ENCODE peak calls at places on chromosomes 6 and 20, in six cellular contexts. G, M, A, C, E and R are unnamed samples.

GRCh38 chr6:117346142-117346930 is 79.4 kb downstream of the ROS1 start:
- DNase-seq in A (peak), E (no peak), M (peak), G (no peak), C (no peak), R (no peak)

GRCh38 chr6:20159781-20160540 is 52.3 kb downstream of the MBOAT1 start:
- DNase-seq in A (no peak), M (no peak), C (no peak), E (no peak), G (no peak), R (no peak)

GRCh38 chr20:20396794-20397193 is 28.9 kb downstream of the INSM1 start:
- DNase-seq in G (no peak), M (no peak), A (no peak), E (no peak), C (no peak), R (no peak)

GRCh38 chr6:115582386-115582785 is 478.3 kb downstream of the FRK start:
- DNase-seq in A (no peak), C (no peak), G (no peak), M (no peak), E (no peak), R (no peak)

GRCh38 chr6:81768150-81768942 is 15.9 kb upstream of the TENT5A start:
- DNase-seq in A (no peak), E (no peak), M (no peak), C (no peak), G (no peak), R (no peak)

GRCh38 chr6:2641044-2641673 is 109.6 kb downstream of the MYLK4 start:
- DNase-seq in M (no peak), E (no peak), A (no peak), C (no peak), G (no peak), R (no peak)

GRCh38 chr6:154487367-154488275 is 22.9 kb downstream of the CNKSR3 start:
- DNase-seq in C (peak), M (no peak), A (peak), E (no peak), G (no peak), R (no peak)

GRCh38 chr20:19403549-19403948 is 191.1 kb downstream of the SLC24A3 start:
- DNase-seq in M (no peak), E (no peak), G (no peak), A (no peak), C (no peak), R (no peak)

GRCh38 chr6:137731960-137732616 is 135.0 kb upstream of the TNFAIP3 start:
- DNase-seq in G (no peak), M (no peak), C (no peak), E (no peak), A (no peak), R (no peak)

GRCh38 chr6:17886891-17887290 is 100.5 kb downstream of the KIF13A start:
- DNase-seq in G (no peak), E (no peak), C (no peak), A (no peak), M (no peak), R (no peak)

GRCh38 chr6:111087871-111088667 is 766 bp downstream of the SLC16A10 start:
- DNase-seq in G (peak), C (peak), M (no peak), E (no peak), A (peak), R (peak)

GRCh38 chr6:167825759-167826229 is 917 bp upstream of the AFDN start:
- DNase-seq in G (no peak), M (peak), C (peak), A (peak), E (peak), R (peak)

GRCh38 chr6:96124778-96125177 is 109.0 kb downstream of the FUT9 start:
- DNase-seq in A (no peak), G (no peak), E (no peak), M (no peak), C (no peak), R (no peak)

GRCh38 chr6:112595201-112595600 is 248.1 kb downstream of the RFPL4B start:
- DNase-seq in G (no peak), C (no peak), E (no peak), M (no peak), A (no peak), R (no peak)

GRCh38 chr6:155985660-155986138 is 530.1 kb upstream of the NOX3 start:
- DNase-seq in G (no peak), C (no peak), E (no peak), M (no peak), A (no peak), R (no peak)

GRCh38 chr6:45445749-45446454 is 68.2 kb upstream of the SUPT3H start:
- DNase-seq in C (peak), G (no peak), A (peak), M (peak), E (peak), R (no peak)

GRCh38 chr20:61260905-61261304 is 8.8 kb downstream of the CDH4 start:
- DNase-seq in M (no peak), C (no peak), E (no peak), G (no peak), A (no peak), R (no peak)

GRCh38 chr6:120903836-120904235 is 430.4 kb downstream of the TBC1D32 start:
- DNase-seq in C (no peak), A (no peak), E (no peak), M (no peak), G (no peak), R (no peak)

GRCh38 chr6:132818404-132819359 is 4.3 kb downstream of the RPS12 start:
- DNase-seq in A (no peak), C (no peak), G (no peak), E (no peak), M (no peak), R (no peak)

GRCh38 chr6:137550527-137550926 is 56.3 kb upstream of the OLIG3 start:
- DNase-seq in A (no peak), C (no peak), G (no peak), M (no peak), E (no peak), R (no peak)

GRCh38 chr20:53866787-53867740 is 203.3 kb downstream of the BCAS1 start:
- DNase-seq in G (no peak), M (no peak), C (no peak), A (no peak), E (no peak), R (no peak)

GRCh38 chr20:11716239-11716944 is 201.3 kb upstream of the BTBD3 start:
- DNase-seq in C (no peak), G (no peak), E (no peak), A (peak), M (peak), R (no peak)